ENCODE peak calls at places on chromosomes 16 and 17, in ten cellular contexts. L is fibroblast of the aortic adventitia, E is NCI-H82, N is Right ventricle myocardium superior, D is NCI-H446 treated with DMSO at 0.1 percent for 48 hours, V is NCI-H2029, O is ACHN, Z is T-helper 17 cell, F is substantia nigra, P is T-helper 1 cell. Q is an unnamed sample.

GRCh38 chr17:30376621-30377452 is 1.9 kb upstream of the CPD start:
- DNase-seq in L (peak), O (no peak), V (peak), P (no peak), N (peak), F (no peak), D (no peak), E (peak), Z (no peak), Q (peak)

GRCh38 chr17:80361495-80362220 is 53.3 kb upstream of the ENDOV start:
- DNase-seq in Z (no peak), O (peak), D (no peak), V (no peak), E (peak), L (no peak), F (no peak), N (no peak), P (no peak), Q (peak)

GRCh38 chr16:90047714-90048346 is 28.6 kb upstream of the DBNDD1 start:
- DNase-seq in Z (no peak), D (no peak), F (no peak), N (no peak), P (no peak), V (no peak), L (no peak), E (no peak), O (no peak), Q (peak)

GRCh38 chr17:14396542-14396941 is 95.7 kb downstream of the HS3ST3B1 start:
- DNase-seq in Z (no peak), V (no peak), F (no peak), L (peak), D (no peak), E (peak), P (no peak), O (no peak), N (no peak), Q (no peak)

GRCh38 chr17:77433385-77434135 is 292.8 kb downstream of the SEC14L1 start:
- DNase-seq in E (no peak), L (peak), O (no peak), V (no peak), Z (no peak), N (peak), F (no peak), P (peak), D (no peak), Q (no peak)

GRCh38 chr17:81080056-81080455 is 45.1 kb downstream of the BAIAP2 start:
- DNase-seq in Z (no peak), E (no peak), O (no peak), L (no peak), N (no peak), F (no peak), V (no peak), P (no peak), D (no peak), Q (peak)

GRCh38 chr16:58266336-58266735 is 28.5 kb downstream of the PRSS54 start:
- DNase-seq in E (no peak), O (no peak), D (no peak), Z (no peak), N (no peak), L (no peak), P (no peak), V (no peak), F (no peak), Q (no peak)

GRCh38 chr16:48852955-48853354 is 243.0 kb upstream of the N4BP1 start:
- DNase-seq in Z (no peak), V (no peak), L (no peak), F (no peak), D (no peak), O (no peak), N (no peak), E (no peak), P (no peak), Q (no peak)

GRCh38 chr16:84555418-84556196 is 51.1 kb upstream of the MEAK7 start:
- DNase-seq in P (no peak), D (no peak), F (no peak), V (no peak), N (no peak), O (no peak), E (peak), Z (no peak), L (no peak), Q (peak)

GRCh38 chr17:51765558-51766145 is 392.9 kb downstream of the CA10 start:
- DNase-seq in P (no peak), F (no peak), N (no peak), L (no peak), V (no peak), D (peak), E (no peak), Z (no peak), O (no peak), Q (no peak)

GRCh38 chr16:58219432-58219831 is 21.5 kb upstream of the CSNK2A2 start:
- DNase-seq in E (no peak), F (no peak), L (no peak), V (no peak), Z (no peak), O (no peak), N (no peak), P (no peak), D (no peak), Q (no peak)

Q was measured in NCI-H69.